ENCODE peak calls at places on chromosomes 2 and 18, in nine cellular contexts. L is psoas muscle, C is brain microvascular endothelial cell, D is epithelial cell of esophagus, Y is pancreas, U is NB4, T is vagina, Z is aorta, I is HCT116. F is an unnamed sample.
A peak's percentile ranks its signal among the peaks of the same experiment; 100 is the strongest.

GRCh38 chr2:9071584-9072124 is 68.2 kb upstream of the MBOAT2 start:
- DNase-seq in L (no peak), C (no peak), D (peak; percentile 80), Y (no peak), U (no peak), T (no peak), Z (no peak), I (no peak), F (no peak)

GRCh38 chr18:29218101-29218500 is 1041.2 kb upstream of the CDH2 start:
- DNase-seq in L (no peak), C (no peak), D (no peak), Y (no peak), U (no peak), T (no peak), Z (no peak), I (no peak), F (no peak)

GRCh38 chr2:25844089-25844488 is 34.2 kb downstream of the ASXL2 start:
- DNase-seq in L (no peak), C (peak; percentile 47), D (peak; percentile 38), Y (no peak), U (no peak), T (no peak), Z (no peak), I (no peak), F (no peak)

GRCh38 chr18:58180172-58180571 is 136.1 kb downstream of the NEDD4L start:
- DNase-seq in L (no peak), C (no peak), D (no peak), Y (peak; percentile 45), U (no peak), T (no peak), Z (no peak), I (no peak), F (no peak)

GRCh38 chr2:182664212-182664611 is 51.8 kb upstream of the DNAJC10 start:
- DNase-seq in L (no peak), C (no peak), D (no peak), Y (no peak), U (no peak), T (no peak), Z (no peak), I (no peak), F (no peak)

GRCh38 chr2:63053889-63054725 is 3.5 kb downstream of the OTX1 start:
- DNase-seq in L (peak; percentile 8), C (no peak), D (no peak), Y (no peak), U (no peak), T (no peak), Z (no peak), I (no peak), F (no peak)

GRCh38 chr2:16319425-16320245 is 346.0 kb downstream of the CYRIA start:
- DNase-seq in L (no peak), C (no peak), D (no peak), Y (no peak), U (no peak), T (no peak), Z (no peak), I (no peak), F (no peak)

GRCh38 chr2:39326644-39327043 is 82.9 kb upstream of the CDKL4 start:
- DNase-seq in L (no peak), C (no peak), D (no peak), Y (no peak), U (no peak), T (no peak), Z (no peak), I (no peak), F (peak; percentile 7)

GRCh38 chr18:36572135-36572856 is 256.5 kb downstream of the TPGS2 start:
- DNase-seq in L (peak; percentile 23), C (peak; percentile 60), D (peak; percentile 60), Y (no peak), U (peak; percentile 43), T (no peak), Z (no peak), I (peak; percentile 8), F (no peak)

GRCh38 chr2:227141301-227141700 is 22.7 kb downstream of the COL4A4 start:
- DNase-seq in L (no peak), C (no peak), D (no peak), Y (no peak), U (no peak), T (no peak), Z (no peak), I (no peak), F (no peak)

GRCh38 chr2:109247340-109247739 is 118.3 kb downstream of the SH3RF3 start:
- DNase-seq in L (no peak), C (no peak), D (no peak), Y (no peak), U (no peak), T (no peak), Z (no peak), I (no peak), F (no peak)

GRCh38 chr2:240435457-240435954 is at the start of gene GPC1:
- DNase-seq in L (peak; percentile 80), C (peak; percentile 42), D (peak; percentile 85), Y (peak; percentile 85), U (no peak), T (no peak), Z (peak; percentile 91), I (peak; percentile 45), F (no peak)

GRCh38 chr2:288743-289361 is 961 bp upstream of the ALKAL2 start:
- DNase-seq in L (no peak), C (no peak), D (no peak), Y (peak; percentile 70), U (no peak), T (no peak), Z (peak; percentile 76), I (no peak), F (no peak)

GRCh38 chr2:188623995-188624643 is 332.4 kb downstream of the GULP1 start:
- DNase-seq in L (no peak), C (peak; percentile 48), D (peak; percentile 44), Y (no peak), U (no peak), T (no peak), Z (no peak), I (no peak), F (no peak)

GRCh38 chr2:188293601-188294482 is 2.2 kb downstream of the GULP1 start:
- DNase-seq in L (peak; percentile 55), C (peak; percentile 68), D (peak; percentile 36), Y (peak; percentile 83), U (no peak), T (no peak), Z (peak; percentile 86), I (peak; percentile 84), F (no peak)

GRCh38 chr2:51219468-51219867 is 187.5 kb upstream of the NRXN1 start:
- DNase-seq in L (no peak), C (peak; percentile 81), D (no peak), Y (no peak), U (no peak), T (no peak), Z (no peak), I (no peak), F (no peak)

GRCh38 chr2:38131665-38132064 is 55.7 kb upstream of the CYP1B1 start:
- DNase-seq in L (no peak), C (no peak), D (no peak), Y (no peak), U (no peak), T (no peak), Z (no peak), I (no peak), F (no peak)

GRCh38 chr2:162243305-162243693 is at the start of gene FAP:
- DNase-seq in L (no peak), C (peak; percentile 90), D (no peak), Y (no peak), U (no peak), T (no peak), Z (no peak), I (no peak), F (no peak)
- H3K4me3 ChIP-seq in L (peak within 1 kb of the TSS; percentile 40), C (peak within 1 kb of the TSS; percentile 60), D (no peak within 1 kb of the TSS), Y (no peak within 1 kb of the TSS), U (no peak within 1 kb of the TSS), T (peak within 1 kb of the TSS; percentile 29), Z (peak within 1 kb of the TSS; percentile 89), I (no peak within 1 kb of the TSS), F (no peak within 1 kb of the TSS)

GRCh38 chr2:197198890-197199289 is 111.7 kb downstream of the ANKRD44 start:
- DNase-seq in L (peak; percentile 24), C (no peak), D (no peak), Y (no peak), U (peak; percentile 99), T (no peak), Z (peak; percentile 78), I (no peak), F (no peak)

GRCh38 chr2:197196737-197197136 is 113.8 kb downstream of the ANKRD44 start:
- DNase-seq in L (no peak), C (no peak), D (peak; percentile 21), Y (no peak), U (no peak), T (no peak), Z (no peak), I (no peak), F (no peak)

GRCh38 chr2:197200056-197200455 is 110.5 kb downstream of the ANKRD44 start:
- DNase-seq in L (no peak), C (no peak), D (no peak), Y (no peak), U (peak; percentile 65), T (no peak), Z (no peak), I (no peak), F (no peak)

GRCh38 chr2:197195591-197195990 is 115.0 kb downstream of the ANKRD44 start:
- DNase-seq in L (no peak), C (no peak), D (no peak), Y (no peak), U (no peak), T (no peak), Z (no peak), I (no peak), F (no peak)

GRCh38 chr2:197197808-197198409 is 112.7 kb downstream of the ANKRD44 start:
- DNase-seq in L (no peak), C (no peak), D (no peak), Y (no peak), U (peak; percentile 51), T (no peak), Z (no peak), I (no peak), F (no peak)
- H3K4me3 ChIP-seq in L (no peak overlapping the region), C (no peak overlapping the region), D (no peak overlapping the region), Y (no peak overlapping the region), U (no peak overlapping the region), T (no peak overlapping the region), Z (no peak overlapping the region), I (no peak overlapping the region), F (no peak overlapping the region)

DNA sequence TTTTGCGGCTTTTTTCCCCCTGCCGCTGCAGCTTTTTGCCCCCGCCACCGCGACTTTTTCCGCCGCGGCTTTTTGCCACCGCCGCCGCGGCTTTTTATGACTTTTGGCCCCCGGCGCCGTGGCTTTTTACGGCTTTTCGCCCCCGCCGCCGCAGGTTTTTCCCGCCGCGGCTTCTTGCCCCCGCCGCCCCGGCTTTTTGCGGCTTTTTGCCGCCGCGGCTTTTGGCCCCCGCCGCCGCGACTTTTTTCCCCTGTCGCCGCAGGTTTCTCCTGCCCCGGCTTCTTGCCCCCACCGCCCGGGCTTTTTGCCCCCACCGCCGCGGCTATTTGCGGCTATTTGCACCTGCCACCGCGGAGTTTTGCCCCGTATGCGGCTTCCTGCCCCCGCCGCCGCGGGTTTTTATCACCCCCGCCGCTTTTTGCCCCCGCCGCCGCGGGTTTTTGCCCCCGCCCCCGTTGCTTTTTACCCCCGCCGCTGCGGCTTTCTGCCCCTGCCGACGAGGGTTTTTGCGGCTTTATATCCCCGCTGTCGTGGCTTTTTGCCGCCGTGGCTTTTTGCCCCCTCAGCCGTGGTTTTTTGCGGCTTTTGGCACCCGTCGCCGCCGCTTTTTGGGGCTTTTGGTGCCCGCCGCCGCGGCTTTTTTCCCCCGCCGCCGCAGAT is 2750.9 kb downstream of the RPIA start:
- DNase-seq in L (peak; percentile 27), C (no peak), D (no peak), Y (peak; percentile 27), U (peak; percentile 23), T (peak; percentile 97), Z (peak; percentile 85), I (no peak), F (no peak)
- H3K4me3 ChIP-seq in L (peak overlapping the region; percentile 61), C (peak overlapping the region; percentile 22), D (peak overlapping the region; percentile 18), Y (peak overlapping the region; percentile 50), U (no peak overlapping the region), T (peak overlapping the region; percentile 11), Z (peak overlapping the region; percentile 7), I (no peak overlapping the region), F (no peak overlapping the region)

GRCh38 chr2:105739408-105739807 is 5.3 kb upstream of the NCK2 start:
- DNase-seq in L (no peak), C (no peak), D (no peak), Y (no peak), U (no peak), T (no peak), Z (no peak), I (no peak), F (no peak)
- H3K4me3 ChIP-seq in L (no peak overlapping the region), C (no peak overlapping the region), D (no peak overlapping the region), Y (no peak overlapping the region), U (no peak overlapping the region), T (no peak overlapping the region), Z (no peak overlapping the region), I (no peak overlapping the region), F (no peak overlapping the region)

F was measured in iPS DF 6.9.